ENCODE peak calls at places on chromosomes 12 and 14, in nine cellular contexts. S is ovary, K is suprapubic skin, B is stomach, C is transverse colon, Q is upper lobe of left lung, H is A549, V is tibial nerve, D is K562. O is an unnamed sample.

GRCh38 chr12:78963439-78964222 is 99.1 kb downstream of the SYT1 start:
- DNase-seq in S (no peak), K (no peak), B (no peak), C (no peak), Q (no peak), H (no peak), V (no peak), D (no peak), O (no peak)

GRCh38 chr14:99633913-99634312 is 11.0 kb upstream of the HHIPL1 start:
- DNase-seq in S (no peak), K (no peak), B (no peak), C (no peak), Q (no peak), H (no peak), V (no peak), D (no peak), O (no peak)

GRCh38 chr12:96361074-96361473 is 39.2 kb downstream of the CDK17 start:
- DNase-seq in S (no peak), K (no peak), B (no peak), C (no peak), Q (no peak), H (no peak), V (no peak), D (no peak), O (no peak)

GRCh38 chr12:109202770-109203169 is 86.4 kb downstream of the ACACB start:
- DNase-seq in S (no peak), K (no peak), B (no peak), C (no peak), Q (no peak), H (no peak), V (no peak), D (no peak), O (peak)

GRCh38 chr12:53338916-53339315 is 2.8 kb upstream of the SP7 start:
- DNase-seq in S (no peak), K (no peak), B (no peak), C (no peak), Q (no peak), H (no peak), V (no peak), D (no peak), O (no peak)

GRCh38 chr12:131675126-131676080 is 35.5 kb upstream of the SFSWAP start:
- DNase-seq in S (no peak), K (no peak), B (no peak), C (no peak), Q (no peak), H (no peak), V (no peak), D (no peak), O (no peak)

GRCh38 chr12:89861086-89861485 is 152.4 kb upstream of the ATP2B1 start:
- DNase-seq in S (no peak), K (no peak), B (no peak), C (no peak), Q (no peak), H (peak), V (no peak), D (no peak), O (no peak)

GRCh38 chr12:5081016-5081415 is 37.3 kb downstream of the KCNA5 start:
- DNase-seq in S (no peak), K (no peak), B (no peak), C (no peak), Q (no peak), H (no peak), V (no peak), D (peak), O (no peak)

GRCh38 chr12:118136559-118137003 is 657 bp downstream of the PEBP1 start:
- DNase-seq in S (peak), K (peak), B (peak), C (peak), Q (peak), H (peak), V (peak), D (peak), O (peak)

GRCh38 chr12:76085159-76085868 is 829 bp upstream of the NAP1L1 start:
- DNase-seq in S (no peak), K (no peak), B (no peak), C (no peak), Q (no peak), H (peak), V (no peak), D (no peak), O (no peak)

GRCh38 chr12:117060236-117060926 is 38.8 kb downstream of the TESC start:
- DNase-seq in S (no peak), K (no peak), B (no peak), C (no peak), Q (no peak), H (no peak), V (no peak), D (peak), O (no peak)

GRCh38 chr12:14930299-14930698 is 8.0 kb downstream of the ERP27 start:
- DNase-seq in S (no peak), K (no peak), B (no peak), C (no peak), Q (no peak), H (no peak), V (no peak), D (no peak), O (no peak)

GRCh38 chr14:24013654-24014514 is 25.2 kb downstream of the DHRS4L2 start:
- DNase-seq in S (peak), K (no peak), B (peak), C (peak), Q (peak), H (peak), V (peak), D (peak), O (peak)

GRCh38 chr12:18828987-18829386 is 91.1 kb downstream of the CAPZA3 start:
- DNase-seq in S (no peak), K (no peak), B (no peak), C (no peak), Q (no peak), H (no peak), V (no peak), D (no peak), O (no peak)

GRCh38 chr14:63130531-63130930 is 73.7 kb upstream of the RHOJ start:
- DNase-seq in S (no peak), K (no peak), B (no peak), C (no peak), Q (no peak), H (no peak), V (no peak), D (no peak), O (no peak)

GRCh38 chr14:63134801-63135200 is 69.4 kb upstream of the RHOJ start:
- DNase-seq in S (no peak), K (no peak), B (no peak), C (no peak), Q (no peak), H (peak), V (no peak), D (no peak), O (no peak)
- TF ChIP-seq CTCF in S (no peak), K (no peak), B (no peak), C (no peak), Q (no peak), H (no peak), V (no peak), D (no peak), O (no peak)

GRCh38 chr14:52951730-52952481 is 1.1 kb upstream of the FERMT2 start:
- DNase-seq in S (peak), K (no peak), B (peak), C (peak), Q (peak), H (peak), V (peak), D (peak), O (peak)
- TF ChIP-seq EP300 in S (no peak), K (no peak), B (no peak), C (no peak), Q (no peak), H (no peak), V (no peak), D (no peak), O (no peak)

GRCh38 chr14:51652168-51653095 is 722 bp downstream of the FRMD6 start:
- DNase-seq in S (peak), K (peak), B (peak), C (peak), Q (peak), H (no peak), V (peak), D (no peak), O (peak)
- TF ChIP-seq CTCF in S (no peak), K (no peak), B (no peak), C (no peak), Q (no peak), H (no peak), V (no peak), D (no peak), O (peak)

GRCh38 chr14:90383731-90384542 is 12.9 kb upstream of the CALM1 start:
- DNase-seq in S (peak), K (peak), B (peak), C (peak), Q (peak), H (no peak), V (peak), D (peak), O (peak)
- TF ChIP-seq EP300 in S (no peak), K (no peak), B (no peak), C (no peak), Q (no peak), H (no peak), V (no peak), D (no peak), O (no peak)

O was measured in sigmoid colon.